ENCODE peak calls at places on chromosomes 7 and 10, in four cellular contexts. One of them, this sample, is unnamed.

GRCh38 chr10:77970869-77971803 is 44.6 kb upstream of the DLG5 start:
- DNase-seq in pulmonary artery endothelial cell: peak; percentile 7
- DNase-seq in brain microvascular endothelial cell: peak; percentile 81
- DNase-seq in activated naive CD4-positive, alpha-beta T cell treated with anti-CD3 and anti-CD28 coated beads, Interleukin-2, amount 10 ng/mL, durations not matched to agents 7 days and 5 days: peak; percentile 42
- DNase-seq in this sample: peak; percentile 45

GRCh38 chr7:87598234-87599009 is 2.3 kb downstream of the ABCB1 start:
- DNase-seq in pulmonary artery endothelial cell: no peak
- DNase-seq in brain microvascular endothelial cell: no peak
- DNase-seq in activated naive CD4-positive, alpha-beta T cell treated with anti-CD3 and anti-CD28 coated beads, Interleukin-2, amount 10 ng/mL, durations not matched to agents 7 days and 5 days: no peak
- DNase-seq in this sample: no peak

GRCh38 chr10:121131426-121132277 is 280.5 kb downstream of the WDR11 start:
- DNase-seq in pulmonary artery endothelial cell: no peak
- DNase-seq in brain microvascular endothelial cell: no peak
- DNase-seq in activated naive CD4-positive, alpha-beta T cell treated with anti-CD3 and anti-CD28 coated beads, Interleukin-2, amount 10 ng/mL, durations not matched to agents 7 days and 5 days: no peak
- DNase-seq in this sample: no peak

GRCh38 chr10:126133906-126134703 is 237.7 kb downstream of the FANK1 start:
- DNase-seq in pulmonary artery endothelial cell: no peak
- DNase-seq in brain microvascular endothelial cell: peak; percentile 46
- DNase-seq in activated naive CD4-positive, alpha-beta T cell treated with anti-CD3 and anti-CD28 coated beads, Interleukin-2, amount 10 ng/mL, durations not matched to agents 7 days and 5 days: no peak
- DNase-seq in this sample: no peak

GRCh38 chr7:156558198-156558597 is 82.4 kb upstream of the RNF32 start:
- DNase-seq in pulmonary artery endothelial cell: no peak
- DNase-seq in brain microvascular endothelial cell: peak; percentile 29
- DNase-seq in activated naive CD4-positive, alpha-beta T cell treated with anti-CD3 and anti-CD28 coated beads, Interleukin-2, amount 10 ng/mL, durations not matched to agents 7 days and 5 days: no peak
- DNase-seq in this sample: no peak

GRCh38 chr10:124917168-124917938 is 24.6 kb upstream of the ZRANB1 start:
- DNase-seq in pulmonary artery endothelial cell: no peak
- DNase-seq in brain microvascular endothelial cell: peak; percentile 44
- DNase-seq in activated naive CD4-positive, alpha-beta T cell treated with anti-CD3 and anti-CD28 coated beads, Interleukin-2, amount 10 ng/mL, durations not matched to agents 7 days and 5 days: peak; percentile 55
- DNase-seq in this sample: peak; percentile 75

GRCh38 chr7:8597565-8597964 is 164.2 kb downstream of the NXPH1 start:
- DNase-seq in pulmonary artery endothelial cell: no peak
- DNase-seq in brain microvascular endothelial cell: no peak
- DNase-seq in activated naive CD4-positive, alpha-beta T cell treated with anti-CD3 and anti-CD28 coated beads, Interleukin-2, amount 10 ng/mL, durations not matched to agents 7 days and 5 days: no peak
- DNase-seq in this sample: no peak

GRCh38 chr10:105358911-105359310 is 717.8 kb downstream of the SORCS3 start:
- DNase-seq in pulmonary artery endothelial cell: no peak
- DNase-seq in brain microvascular endothelial cell: no peak
- DNase-seq in activated naive CD4-positive, alpha-beta T cell treated with anti-CD3 and anti-CD28 coated beads, Interleukin-2, amount 10 ng/mL, durations not matched to agents 7 days and 5 days: no peak
- DNase-seq in this sample: no peak

GRCh38 chr10:110845756-110846620 is 25.7 kb upstream of the PDCD4 start:
- DNase-seq in pulmonary artery endothelial cell: no peak
- DNase-seq in brain microvascular endothelial cell: no peak
- DNase-seq in activated naive CD4-positive, alpha-beta T cell treated with anti-CD3 and anti-CD28 coated beads, Interleukin-2, amount 10 ng/mL, durations not matched to agents 7 days and 5 days: no peak
- DNase-seq in this sample: no peak

GRCh38 chr7:28687631-28688030 is 270.5 kb downstream of the TRIL start:
- DNase-seq in pulmonary artery endothelial cell: no peak
- DNase-seq in brain microvascular endothelial cell: no peak
- DNase-seq in activated naive CD4-positive, alpha-beta T cell treated with anti-CD3 and anti-CD28 coated beads, Interleukin-2, amount 10 ng/mL, durations not matched to agents 7 days and 5 days: no peak
- DNase-seq in this sample: no peak

GRCh38 chr10:6406220-6407033 is 173.6 kb downstream of the PRKCQ start:
- DNase-seq in pulmonary artery endothelial cell: no peak
- DNase-seq in brain microvascular endothelial cell: peak; percentile 36
- DNase-seq in activated naive CD4-positive, alpha-beta T cell treated with anti-CD3 and anti-CD28 coated beads, Interleukin-2, amount 10 ng/mL, durations not matched to agents 7 days and 5 days: peak; percentile 46
- DNase-seq in this sample: no peak

GRCh38 chr7:72539702-72540101 is 127.6 kb upstream of the CALN1 start:
- DNase-seq in pulmonary artery endothelial cell: no peak
- DNase-seq in brain microvascular endothelial cell: no peak
- DNase-seq in activated naive CD4-positive, alpha-beta T cell treated with anti-CD3 and anti-CD28 coated beads, Interleukin-2, amount 10 ng/mL, durations not matched to agents 7 days and 5 days: no peak
- DNase-seq in this sample: no peak

GRCh38 chr10:23192741-23193434 is 776 bp downstream of the PTF1A start:
- DNase-seq in pulmonary artery endothelial cell: no peak
- DNase-seq in brain microvascular endothelial cell: no peak
- DNase-seq in activated naive CD4-positive, alpha-beta T cell treated with anti-CD3 and anti-CD28 coated beads, Interleukin-2, amount 10 ng/mL, durations not matched to agents 7 days and 5 days: no peak
- DNase-seq in this sample: no peak

GRCh38 chr7:6271694-6272371 is 591 bp downstream of the CYTH3 start:
- DNase-seq in pulmonary artery endothelial cell: no peak
- DNase-seq in brain microvascular endothelial cell: no peak
- DNase-seq in activated naive CD4-positive, alpha-beta T cell treated with anti-CD3 and anti-CD28 coated beads, Interleukin-2, amount 10 ng/mL, durations not matched to agents 7 days and 5 days: peak; percentile 42
- DNase-seq in this sample: no peak

This sample was measured in dermis microvascular lymphatic vessel endothelial cell.